ENCODE peak calls at places on chromosome 19, in five cellular contexts. P, H, M, Q and S are unnamed samples.

GRCh38 chr19:8815780-8816179 is 16.3 kb downstream of the ZNF558 start:
- DNase-seq in P (no peak), H (no peak), M (no peak), Q (no peak), S (no peak)

GRCh38 chr19:4390017-4390861 is 10.1 kb downstream of the SH3GL1 start:
- DNase-seq in P (no peak), H (no peak), M (peak), Q (peak), S (no peak)

GRCh38 chr19:5666921-5667610 is 13.2 kb downstream of the MICOS13 start:
- DNase-seq in P (no peak), H (no peak), M (no peak), Q (peak), S (no peak)

GRCh38 chr19:35936738-35937268 is 629 bp downstream of the LRFN3 start:
- DNase-seq in P (no peak), H (no peak), M (no peak), Q (no peak), S (peak)

GRCh38 chr19:11539495-11540365 is 1.1 kb downstream of the CNN1 start:
- DNase-seq in P (no peak), H (peak), M (peak), Q (no peak), S (no peak)

GRCh38 chr19:17933414-17934129 is 757 bp downstream of the CCDC124 start:
- DNase-seq in P (no peak), H (no peak), M (peak), Q (no peak), S (peak)

GRCh38 chr19:35531291-35531690 is 2.0 kb upstream of the GAPDHS start:
- DNase-seq in P (no peak), H (no peak), M (no peak), Q (no peak), S (no peak)

GRCh38 chr19:55646889-55647731 is 902 bp upstream of the CCDC106 start:
- DNase-seq in P (no peak), H (no peak), M (no peak), Q (no peak), S (peak)

GRCh38 chr19:1938071-1938470 is 2.9 kb upstream of the CSNK1G2 start:
- DNase-seq in P (no peak), H (no peak), M (no peak), Q (no peak), S (no peak)

GRCh38 chr19:43883864-43884263 is 51.2 kb downstream of the ZNF45 start:
- DNase-seq in P (no peak), H (no peak), M (no peak), Q (no peak), S (no peak)

GRCh38 chr19:18496167-18496979 is 25.5 kb downstream of the ELL start:
- DNase-seq in P (peak), H (no peak), M (peak), Q (peak), S (peak)

GRCh38 chr19:18543814-18544475 is 572 bp upstream of the FKBP8 start:
- DNase-seq in P (peak), H (no peak), M (peak), Q (peak), S (peak)

GRCh38 chr19:27764186-27764804 is 1448.7 kb downstream of the UQCRFS1 start:
- DNase-seq in P (no peak), H (no peak), M (no peak), Q (no peak), S (no peak)

GRCh38 chr19:35310331-35310730 is 18.4 kb downstream of the MAG start:
- DNase-seq in P (no peak), H (peak), M (no peak), Q (no peak), S (no peak)

GRCh38 chr19:14611051-14611450 is 28.2 kb downstream of the CLEC17A start:
- DNase-seq in P (no peak), H (no peak), M (no peak), Q (no peak), S (no peak)

GRCh38 chr19:42247631-42248199 is 5.3 kb upstream of the GSK3A start:
- DNase-seq in P (no peak), H (no peak), M (no peak), Q (no peak), S (no peak)

GRCh38 chr19:804419-805160 is 7.3 kb downstream of the PTBP1 start:
- DNase-seq in P (no peak), H (no peak), M (no peak), Q (no peak), S (no peak)

GRCh38 chr19:46725859-46726393 is 9.0 kb upstream of the PRKD2 start:
- DNase-seq in P (no peak), H (no peak), M (no peak), Q (no peak), S (no peak)

GRCh38 chr19:43380771-43381386 is 27.4 kb downstream of the CD177 start:
- DNase-seq in P (no peak), H (no peak), M (no peak), Q (no peak), S (peak)

GRCh38 chr19:47446534-47447469 is 24.9 kb downstream of the SLC8A2 start:
- DNase-seq in P (no peak), H (no peak), M (no peak), Q (peak), S (no peak)

GRCh38 chr19:35766571-35767104 is 8.7 kb downstream of the PROSER3 start:
- DNase-seq in P (no peak), H (no peak), M (no peak), Q (peak), S (no peak)

DNA sequence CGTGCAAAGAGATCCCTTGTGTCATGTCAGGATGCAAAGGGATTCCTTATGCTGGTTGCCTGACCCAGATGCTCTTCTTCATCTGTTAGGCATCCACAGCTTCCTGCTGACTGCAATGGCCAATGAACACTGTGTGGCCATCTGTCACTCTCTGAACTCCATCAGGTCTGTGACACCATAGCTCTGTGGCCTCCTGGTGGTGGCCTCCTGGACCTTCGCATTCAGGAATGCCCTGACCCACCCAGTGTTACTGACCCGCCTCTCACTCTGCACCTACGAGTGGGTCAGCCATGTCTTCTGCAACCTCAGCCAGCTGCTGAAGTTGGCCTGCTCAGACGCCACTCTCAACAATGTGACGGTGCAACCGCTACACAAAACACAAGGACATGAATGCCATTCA is 23.9 kb upstream of the TPM4 start:
- DNase-seq in P (no peak), H (no peak), M (no peak), Q (no peak), S (no peak)
- TF ChIP-seq CTCF in P (no peak), H (no peak), M (no peak), Q (no peak), S (no peak)

GRCh38 chr19:53808710-53809125 is 15.4 kb downstream of the NLRP12 start:
- DNase-seq in P (no peak), H (no peak), M (peak), Q (no peak), S (no peak)
- TF ChIP-seq CTCF in P (no peak), H (no peak), M (peak), Q (peak), S (no peak)

GRCh38 chr19:45078390-45079062 is 534 bp upstream of the GEMIN7 start:
- DNase-seq in P (no peak), H (no peak), M (no peak), Q (no peak), S (no peak)

GRCh38 chr19:45076851-45077730 is 813 bp upstream of the ZNF296 start:
- DNase-seq in P (no peak), H (no peak), M (no peak), Q (no peak), S (no peak)

GRCh38 chr19:45082170-45082569 is 3.1 kb downstream of the GEMIN7 start:
- DNase-seq in P (no peak), H (no peak), M (no peak), Q (no peak), S (no peak)

GRCh38 chr19:45079911-45080469 is 930 bp downstream of the GEMIN7 start:
- DNase-seq in P (no peak), H (no peak), M (no peak), Q (no peak), S (no peak)

DNA sequence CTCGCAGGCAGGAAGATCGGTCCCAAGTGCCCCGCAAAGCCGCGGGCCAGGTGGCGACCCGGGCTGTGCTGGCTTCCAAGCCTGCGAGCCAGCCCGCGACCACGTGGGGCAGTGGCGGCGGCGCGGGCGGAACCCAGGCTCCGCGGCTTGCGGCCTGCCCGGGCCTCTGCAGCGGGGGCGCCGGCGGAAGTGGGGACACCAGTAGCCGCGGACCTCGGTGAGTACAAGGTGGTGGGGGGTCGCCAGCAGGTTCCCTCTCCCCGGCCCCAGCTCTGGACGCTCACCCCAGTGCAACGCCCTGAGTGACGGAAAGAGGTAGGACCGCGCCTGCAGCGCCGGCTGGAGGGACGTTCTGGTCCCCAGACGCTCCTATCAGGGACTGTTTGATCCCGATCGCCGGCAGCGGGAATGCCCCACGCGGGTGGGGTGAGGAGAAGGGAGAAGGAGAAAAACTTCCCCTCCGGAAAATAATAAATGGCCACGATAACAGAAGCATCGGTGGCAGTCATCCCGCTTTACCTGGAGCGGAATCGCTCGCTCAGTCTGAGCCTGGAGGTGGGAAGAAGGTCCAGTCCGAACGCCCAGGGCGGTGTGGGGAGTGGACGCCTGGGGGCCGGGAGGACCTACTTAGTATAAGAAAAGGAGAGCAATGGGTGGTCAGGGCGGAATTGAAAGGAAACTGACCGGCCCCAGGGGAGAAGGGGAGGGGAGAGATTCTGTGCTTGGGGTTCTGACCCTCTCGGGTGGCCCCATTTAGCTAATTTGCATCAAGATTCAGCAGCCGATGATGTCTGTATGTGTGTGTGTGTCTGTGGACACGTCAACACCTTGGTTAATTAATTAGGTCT is at the start of gene GEMIN7:
- DNase-seq in P (peak), H (peak), M (peak), Q (peak), S (peak)
- TF ChIP-seq CTCF in P (no peak), H (no peak), M (peak), Q (no peak), S (peak)

DNA sequence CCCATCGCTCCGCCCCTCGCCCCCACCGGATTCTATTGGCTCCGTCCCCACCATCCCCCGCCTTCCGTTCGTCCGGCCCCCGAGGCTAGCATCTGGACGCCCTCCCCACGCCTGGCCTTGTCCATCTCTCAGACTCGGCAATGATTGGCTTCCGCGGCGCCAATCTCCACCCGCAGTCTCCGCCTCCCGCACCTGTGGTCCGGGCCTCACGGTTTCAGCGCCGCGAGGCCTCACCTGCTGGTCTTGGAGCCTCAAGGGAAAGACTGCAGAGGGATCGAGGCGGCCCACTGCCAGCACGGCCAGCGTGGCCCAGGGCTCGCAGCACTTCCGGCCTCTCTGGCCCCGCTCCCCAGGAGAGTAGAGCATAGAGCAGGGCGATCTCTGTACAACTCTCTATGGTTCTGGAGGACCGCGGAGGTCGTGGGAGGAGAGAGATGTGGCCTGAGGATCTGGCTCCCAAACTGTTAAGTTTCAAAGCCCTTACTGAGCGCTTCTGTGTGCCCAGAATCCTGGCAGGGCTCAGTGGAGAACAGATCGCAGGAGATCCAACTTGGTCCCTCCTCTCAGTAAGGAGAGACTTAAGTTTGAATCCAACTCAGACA is at the start of gene ERCC1:
- DNase-seq in P (no peak), H (peak), M (peak), Q (peak), S (peak)
- TF ChIP-seq CTCF in P (no peak), H (no peak), M (no peak), Q (no peak), S (no peak)

DNA sequence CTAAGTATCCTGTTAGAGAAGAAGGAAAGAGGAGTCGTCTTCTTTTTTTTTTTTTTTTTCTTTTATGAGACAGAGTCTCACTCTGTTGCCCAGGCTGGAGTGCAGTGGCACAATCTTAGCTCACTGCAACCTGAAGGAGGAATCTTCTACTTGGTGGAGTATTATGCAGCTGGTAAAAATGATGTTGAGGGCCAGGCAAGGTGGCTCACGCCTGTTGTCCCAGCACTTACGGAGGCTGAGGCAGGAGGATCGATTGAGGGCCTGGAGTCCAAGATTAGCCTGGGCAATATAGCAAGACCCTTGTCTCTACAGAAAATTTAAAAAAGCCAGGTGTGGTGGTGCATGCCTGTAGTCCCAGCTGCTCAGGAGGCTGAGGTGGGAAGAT is 9.0 kb downstream of the NCLN start:
- DNase-seq in P (no peak), H (no peak), M (no peak), Q (no peak), S (no peak)
- TF ChIP-seq CTCF in P (no peak), H (no peak), M (no peak), Q (no peak), S (no peak)